ENCODE peak calls at places on chromosome 20, in four cellular contexts. One of them, this sample, is unnamed.
A peak's percentile ranks its signal among the peaks of the same experiment; 100 is the strongest.

GRCh38 chr20:37360515-37361115 is 14.7 kb downstream of the SRC start:
- DNase-seq in cardiac fibroblast: no peak
- DNase-seq in chondrocyte: no peak
- DNase-seq in CD8-positive, alpha-beta T cell: no peak
- DNase-seq in this sample: no peak

GRCh38 chr20:49982072-49982345 is 771 bp upstream of the SNAI1 start:
- DNase-seq in CD8-positive, alpha-beta T cell: no peak
- DNase-seq in cardiac fibroblast: no peak
- DNase-seq in chondrocyte: no peak
- DNase-seq in this sample: no peak

GRCh38 chr20:56859751-56860366 is 230.8 kb downstream of the TFAP2C start:
- DNase-seq in chondrocyte: no peak
- DNase-seq in cardiac fibroblast: no peak
- DNase-seq in CD8-positive, alpha-beta T cell: no peak
- DNase-seq in this sample: no peak

GRCh38 chr20:41716911-41717310 is 98.7 kb upstream of the CHD6 start:
- DNase-seq in cardiac fibroblast: no peak
- DNase-seq in chondrocyte: no peak
- DNase-seq in CD8-positive, alpha-beta T cell: no peak
- DNase-seq in this sample: no peak

GRCh38 chr20:36717657-36718056 is 28.2 kb downstream of the NDRG3 start:
- DNase-seq in chondrocyte: no peak
- DNase-seq in cardiac fibroblast: peak; percentile 10
- DNase-seq in CD8-positive, alpha-beta T cell: no peak
- DNase-seq in this sample: peak; percentile 7

GRCh38 chr20:53950578-53950977 is 119.8 kb downstream of the BCAS1 start:
- DNase-seq in cardiac fibroblast: no peak
- DNase-seq in CD8-positive, alpha-beta T cell: no peak
- DNase-seq in chondrocyte: no peak
- DNase-seq in this sample: no peak

GRCh38 chr20:38222231-38222922 is 38.2 kb downstream of the KIAA1755 start:
- DNase-seq in CD8-positive, alpha-beta T cell: peak; percentile 5
- DNase-seq in cardiac fibroblast: peak; percentile 59
- DNase-seq in chondrocyte: peak; percentile 83
- DNase-seq in this sample: peak; percentile 60

GRCh38 chr20:51313275-51313898 is 229.1 kb downstream of the NFATC2 start:
- DNase-seq in CD8-positive, alpha-beta T cell: no peak
- DNase-seq in chondrocyte: no peak
- DNase-seq in cardiac fibroblast: no peak
- DNase-seq in this sample: peak; percentile 12

GRCh38 chr20:34473262-34473883 is 42.8 kb upstream of the DYNLRB1 start:
- DNase-seq in CD8-positive, alpha-beta T cell: no peak
- DNase-seq in cardiac fibroblast: peak; percentile 60
- DNase-seq in chondrocyte: no peak
- DNase-seq in this sample: peak; percentile 74

DNA sequence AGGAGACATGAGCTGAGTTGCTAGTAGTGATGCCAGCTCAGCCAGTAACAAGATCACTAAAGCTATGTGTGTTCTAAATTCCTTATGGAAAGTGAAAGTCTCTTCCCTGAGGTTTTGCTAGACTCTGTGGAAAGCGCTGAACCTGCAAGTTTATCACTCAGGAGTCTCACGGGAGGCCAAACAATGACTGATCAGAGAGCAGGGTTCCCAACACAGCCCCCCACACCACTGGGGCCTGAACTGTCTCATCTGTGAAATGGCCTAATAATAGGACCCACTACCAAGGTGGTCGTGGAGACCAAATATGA is 19.9 kb downstream of the ACSS1 start:
- DNase-seq in chondrocyte: peak; percentile 2
- DNase-seq in CD8-positive, alpha-beta T cell: no peak
- DNase-seq in cardiac fibroblast: no peak
- DNase-seq in this sample: no peak
- TF ChIP-seq CTCF in chondrocyte: no peak
- TF ChIP-seq CTCF in CD8-positive, alpha-beta T cell: no peak
- TF ChIP-seq CTCF in cardiac fibroblast: no peak
- TF ChIP-seq CTCF in this sample: no peak

GRCh38 chr20:2973574-2973973 is 69.8 kb upstream of the GNRH2 start:
- DNase-seq in chondrocyte: no peak
- DNase-seq in cardiac fibroblast: no peak
- DNase-seq in CD8-positive, alpha-beta T cell: no peak
- DNase-seq in this sample: no peak

GRCh38 chr20:2967841-2968240 is 75.6 kb upstream of the GNRH2 start:
- DNase-seq in CD8-positive, alpha-beta T cell: no peak
- DNase-seq in cardiac fibroblast: no peak
- DNase-seq in chondrocyte: no peak
- DNase-seq in this sample: no peak
- TF ChIP-seq CTCF in CD8-positive, alpha-beta T cell: no peak
- TF ChIP-seq CTCF in cardiac fibroblast: no peak
- TF ChIP-seq CTCF in chondrocyte: no peak
- TF ChIP-seq CTCF in this sample: no peak

GRCh38 chr20:12166053-12166717 is 248.5 kb downstream of the BTBD3 start:
- DNase-seq in chondrocyte: no peak
- DNase-seq in cardiac fibroblast: peak; percentile 98
- DNase-seq in CD8-positive, alpha-beta T cell: no peak
- DNase-seq in this sample: peak; percentile 99
- TF ChIP-seq CTCF in chondrocyte: no peak
- TF ChIP-seq CTCF in cardiac fibroblast: no peak
- TF ChIP-seq CTCF in CD8-positive, alpha-beta T cell: no peak
- TF ChIP-seq CTCF in this sample: peak; percentile 29

GRCh38 chr20:835220-836045 is 1.9 kb downstream of the FAM110A start:
- DNase-seq in CD8-positive, alpha-beta T cell: no peak
- DNase-seq in cardiac fibroblast: no peak
- DNase-seq in chondrocyte: no peak
- DNase-seq in this sample: no peak
- TF ChIP-seq CTCF in CD8-positive, alpha-beta T cell: no peak
- TF ChIP-seq CTCF in cardiac fibroblast: no peak
- TF ChIP-seq CTCF in chondrocyte: no peak
- TF ChIP-seq CTCF in this sample: no peak

DNA sequence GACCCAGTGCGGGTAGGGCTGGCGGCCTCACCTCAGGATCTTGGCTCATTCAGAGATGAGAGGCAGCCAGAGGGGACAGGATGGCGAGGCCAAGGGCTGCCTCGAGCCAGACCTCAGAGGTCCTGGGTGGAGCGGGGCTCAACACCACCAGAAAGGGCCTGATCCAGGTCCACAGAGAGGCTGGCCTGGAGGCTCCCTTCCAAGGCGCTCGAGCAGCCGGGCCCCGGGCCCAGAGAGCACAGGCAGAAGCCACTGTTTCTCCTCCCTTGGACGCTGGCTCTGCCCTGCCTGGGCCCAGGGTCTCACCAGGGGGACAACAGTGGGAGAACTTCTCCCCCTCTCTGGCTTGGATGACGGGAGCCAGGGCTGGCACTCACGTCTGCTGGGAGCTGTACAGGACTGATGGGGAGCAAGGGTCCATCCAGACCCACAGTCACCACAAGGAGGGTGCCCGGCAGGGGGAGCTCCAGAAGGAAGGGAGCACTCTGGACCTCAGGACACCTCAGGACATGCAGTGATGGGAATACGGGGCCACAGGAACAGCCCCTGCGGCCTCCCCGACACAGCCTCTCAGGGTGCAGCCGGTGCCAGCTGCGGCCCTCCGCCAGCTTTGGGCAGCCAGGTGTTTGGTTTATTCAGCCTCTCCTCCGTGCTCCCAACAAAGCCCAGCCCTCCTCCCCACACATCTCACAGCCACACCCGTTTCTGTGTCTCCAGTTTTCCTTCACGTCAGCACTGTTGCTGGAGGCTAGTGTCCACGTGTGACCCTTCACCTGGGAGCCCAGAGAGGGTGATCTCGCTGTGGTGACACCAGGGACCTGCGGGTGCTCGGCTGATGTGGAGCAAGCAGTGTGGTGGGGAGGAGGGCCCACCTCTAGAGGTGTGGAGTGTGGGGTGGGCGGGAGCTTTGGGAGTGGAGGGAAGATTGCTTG is 8.7 kb downstream of the RPS21 start:
- DNase-seq in chondrocyte: no peak
- DNase-seq in CD8-positive, alpha-beta T cell: no peak
- DNase-seq in cardiac fibroblast: no peak
- DNase-seq in this sample: no peak
- TF ChIP-seq CTCF in chondrocyte: peak; percentile 29
- TF ChIP-seq CTCF in CD8-positive, alpha-beta T cell: no peak
- TF ChIP-seq CTCF in cardiac fibroblast: no peak
- TF ChIP-seq CTCF in this sample: no peak

This sample was measured in fibroblast of the aortic adventitia.